ENCODE peak calls at places on chromosome 10, in seven cellular contexts. V is anterior cingulate cortex; N is Right ventricle myocardium superior; Z is stimulated activated CD4-positive, alpha-beta T cell treated with anti-CD3 and anti-CD28 coated beads, Interleukin-2, amount 100 ng/mL, for 48 hours; E is heart right ventricle; T is activated CD8-positive, alpha-beta memory T cell treated with anti-CD3 and anti-CD28 coated beads for 4 hours; K is hypothalamus. P is an unnamed sample.

GRCh38 chr10:5446390-5446926 is 34.1 kb downstream of the NET1 start:
- DNase-seq in Z (peak; percentile 65), K (no peak), E (peak; percentile 88), V (no peak), N (peak; percentile 95), T (peak; percentile 38), P (peak; percentile 92)

GRCh38 chr10:48456361-48456804 is 148.5 kb downstream of the ARHGAP22 start:
- DNase-seq in N (peak; percentile 81), K (no peak), Z (no peak), E (peak; percentile 61), V (no peak), T (no peak), P (no peak)

GRCh38 chr10:126598009-126598408 is 72.5 kb downstream of the C10orf90 start:
- DNase-seq in V (no peak), K (no peak), N (no peak), Z (peak; percentile 9), T (no peak), E (no peak), P (peak; percentile 21)

GRCh38 chr10:43863859-43864591 is 215.3 kb upstream of the ZNF32 start:
- DNase-seq in V (no peak), N (peak; percentile 71), T (no peak), Z (no peak), E (peak; percentile 44), K (no peak), P (no peak)

GRCh38 chr10:105473170-105473569 is 832.1 kb downstream of the SORCS3 start:
- DNase-seq in E (no peak), V (no peak), N (no peak), T (no peak), Z (no peak), K (no peak), P (no peak)

GRCh38 chr10:68543004-68543918 is 15.9 kb upstream of the SLC25A16 start:
- DNase-seq in E (no peak), V (no peak), Z (no peak), K (no peak), N (no peak), T (no peak), P (no peak)

GRCh38 chr10:88289342-88289741 is 293.8 kb downstream of the RNLS start:
- DNase-seq in E (no peak), Z (no peak), V (no peak), N (no peak), K (no peak), T (no peak), P (no peak)

GRCh38 chr10:5638494-5638893 is 27.9 kb downstream of the ASB13 start:
- DNase-seq in Z (no peak), N (no peak), T (no peak), V (no peak), K (no peak), E (no peak), P (no peak)

GRCh38 chr10:116030576-116030975 is 242.4 kb downstream of the GFRA1 start:
- DNase-seq in Z (no peak), K (no peak), T (no peak), V (no peak), E (no peak), N (no peak), P (no peak)

GRCh38 chr10:115141254-115141653 is 48.1 kb downstream of the ATRNL1 start:
- DNase-seq in N (no peak), T (no peak), K (no peak), Z (no peak), V (no peak), E (no peak), P (no peak)

GRCh38 chr10:7625836-7626235 is 40.9 kb downstream of the ITIH5 start:
- DNase-seq in E (no peak), N (no peak), Z (no peak), K (no peak), V (no peak), T (no peak), P (no peak)

GRCh38 chr10:75449320-75450061 is 18.1 kb downstream of the LRMDA start:
- DNase-seq in T (no peak), K (no peak), V (no peak), Z (no peak), N (no peak), E (no peak), P (no peak)

GRCh38 chr10:88754272-88754671 is 5.5 kb upstream of the LIPN start:
- DNase-seq in N (no peak), K (no peak), T (no peak), Z (no peak), E (no peak), V (no peak), P (no peak)

GRCh38 chr10:62043493-62043938 is 142.0 kb downstream of the ARID5B start:
- DNase-seq in E (no peak), Z (no peak), K (no peak), V (no peak), T (no peak), N (no peak), P (no peak)

GRCh38 chr10:1873916-1874315 is 136.6 kb upstream of the ADARB2 start:
- DNase-seq in Z (no peak), V (no peak), N (no peak), E (no peak), T (no peak), K (no peak), P (no peak)

GRCh38 chr10:46064269-46064817 is 18.3 kb upstream of the MSMB start:
- DNase-seq in T (no peak), V (no peak), K (no peak), E (no peak), Z (no peak), N (no peak), P (no peak)

GRCh38 chr10:77571490-77571889 is 66.1 kb downstream of the KCNMA1 start:
- DNase-seq in E (no peak), V (no peak), T (no peak), K (no peak), Z (no peak), N (no peak), P (no peak)

GRCh38 chr10:60208676-60209269 is 180.9 kb downstream of the ANK3 start:
- DNase-seq in V (no peak), K (no peak), Z (no peak), E (no peak), T (no peak), N (no peak), P (no peak)

GRCh38 chr10:69792361-69792760 is 9.3 kb upstream of the COL13A1 start:
- DNase-seq in T (no peak), E (no peak), K (no peak), Z (no peak), V (peak; percentile 10), N (no peak), P (no peak)

GRCh38 chr10:110774069-110775021 is 97.4 kb upstream of the PDCD4 start:
- DNase-seq in V (no peak), N (no peak), E (no peak), K (no peak), Z (peak; percentile 37), T (no peak), P (no peak)

GRCh38 chr10:121080324-121080807 is 229.2 kb downstream of the WDR11 start:
- DNase-seq in Z (no peak), N (peak; percentile 61), V (no peak), E (peak; percentile 30), T (no peak), K (no peak), P (no peak)

GRCh38 chr10:17113889-17114288 is 15.7 kb downstream of the CUBN start:
- DNase-seq in T (no peak), V (no peak), K (no peak), N (peak; percentile 51), Z (no peak), E (no peak), P (no peak)

GRCh38 chr10:15744217-15744865 is 24.6 kb upstream of the ITGA8 start:
- DNase-seq in E (no peak), K (no peak), T (no peak), V (no peak), Z (peak; percentile 36), N (no peak), P (peak; percentile 15)

P was measured in progenitor cell of endocrine pancreas.